ENCODE peak calls at places on chromosomes 16 and 17, in seven cellular contexts. One of them, this sample, is unnamed.

GRCh38 chr17:82035956-82036633 is 1.4 kb downstream of the DCXR start:
- DNase-seq in NCI-H1092 treated with DMSO at 0.1 percent for 48 hours: no peak
- DNase-seq in Panc1: no peak
- DNase-seq in NCI-H69: no peak
- DNase-seq in central memory CD8-positive, alpha-beta T cell: no peak
- DNase-seq in activated T-helper 1 cell treated with anti-CD3 and anti-CD28 coated beads, Interleukin-12 subunit alpha, Interleukin-12 subunit beta, Interleukin-2, Interleukin-4 antibody, amounts not matched to agents 30 ng/mL and 10 ng/mL and 1 ng/mL, durations not matched to agents 14 hours and 24 hours and 36 hours: no peak
- DNase-seq in NCI-H524: no peak
- DNase-seq in this sample: no peak

GRCh38 chr16:67052399-67052798 is 23.4 kb downstream of the CBFB start:
- DNase-seq in NCI-H524: no peak
- DNase-seq in NCI-H69: no peak
- DNase-seq in Panc1: no peak
- DNase-seq in central memory CD8-positive, alpha-beta T cell: no peak
- DNase-seq in NCI-H1092 treated with DMSO at 0.1 percent for 48 hours: no peak
- DNase-seq in activated T-helper 1 cell treated with anti-CD3 and anti-CD28 coated beads, Interleukin-12 subunit alpha, Interleukin-12 subunit beta, Interleukin-2, Interleukin-4 antibody, amounts not matched to agents 30 ng/mL and 10 ng/mL and 1 ng/mL, durations not matched to agents 14 hours and 24 hours and 36 hours: no peak
- DNase-seq in this sample: no peak

GRCh38 chr16:84532299-84532724 is 27.9 kb upstream of the MEAK7 start:
- DNase-seq in central memory CD8-positive, alpha-beta T cell: no peak
- DNase-seq in NCI-H1092 treated with DMSO at 0.1 percent for 48 hours: no peak
- DNase-seq in NCI-H524: no peak
- DNase-seq in activated T-helper 1 cell treated with anti-CD3 and anti-CD28 coated beads, Interleukin-12 subunit alpha, Interleukin-12 subunit beta, Interleukin-2, Interleukin-4 antibody, amounts not matched to agents 30 ng/mL and 10 ng/mL and 1 ng/mL, durations not matched to agents 14 hours and 24 hours and 36 hours: no peak
- DNase-seq in NCI-H69: no peak
- DNase-seq in Panc1: peak
- DNase-seq in this sample: peak

GRCh38 chr17:42694524-42694923 is 12.2 kb downstream of the CNTNAP1 start:
- DNase-seq in central memory CD8-positive, alpha-beta T cell: no peak
- DNase-seq in NCI-H524: no peak
- DNase-seq in Panc1: no peak
- DNase-seq in activated T-helper 1 cell treated with anti-CD3 and anti-CD28 coated beads, Interleukin-12 subunit alpha, Interleukin-12 subunit beta, Interleukin-2, Interleukin-4 antibody, amounts not matched to agents 30 ng/mL and 10 ng/mL and 1 ng/mL, durations not matched to agents 14 hours and 24 hours and 36 hours: no peak
- DNase-seq in NCI-H69: no peak
- DNase-seq in NCI-H1092 treated with DMSO at 0.1 percent for 48 hours: no peak
- DNase-seq in this sample: no peak

GRCh38 chr16:59748531-59748930 is 1014.4 kb upstream of the GOT2 start:
- DNase-seq in central memory CD8-positive, alpha-beta T cell: no peak
- DNase-seq in activated T-helper 1 cell treated with anti-CD3 and anti-CD28 coated beads, Interleukin-12 subunit alpha, Interleukin-12 subunit beta, Interleukin-2, Interleukin-4 antibody, amounts not matched to agents 30 ng/mL and 10 ng/mL and 1 ng/mL, durations not matched to agents 14 hours and 24 hours and 36 hours: no peak
- DNase-seq in NCI-H1092 treated with DMSO at 0.1 percent for 48 hours: no peak
- DNase-seq in NCI-H69: no peak
- DNase-seq in NCI-H524: no peak
- DNase-seq in Panc1: no peak
- DNase-seq in this sample: no peak

GRCh38 chr17:57499648-57500049 is 243.3 kb downstream of the MSI2 start:
- DNase-seq in Panc1: no peak
- DNase-seq in NCI-H524: peak
- DNase-seq in NCI-H69: peak
- DNase-seq in central memory CD8-positive, alpha-beta T cell: no peak
- DNase-seq in activated T-helper 1 cell treated with anti-CD3 and anti-CD28 coated beads, Interleukin-12 subunit alpha, Interleukin-12 subunit beta, Interleukin-2, Interleukin-4 antibody, amounts not matched to agents 30 ng/mL and 10 ng/mL and 1 ng/mL, durations not matched to agents 14 hours and 24 hours and 36 hours: no peak
- DNase-seq in NCI-H1092 treated with DMSO at 0.1 percent for 48 hours: no peak
- DNase-seq in this sample: no peak

GRCh38 chr16:89711601-89712475 is 8.9 kb downstream of the VPS9D1 start:
- DNase-seq in NCI-H69: peak
- DNase-seq in Panc1: no peak
- DNase-seq in activated T-helper 1 cell treated with anti-CD3 and anti-CD28 coated beads, Interleukin-12 subunit alpha, Interleukin-12 subunit beta, Interleukin-2, Interleukin-4 antibody, amounts not matched to agents 30 ng/mL and 10 ng/mL and 1 ng/mL, durations not matched to agents 14 hours and 24 hours and 36 hours: peak
- DNase-seq in NCI-H524: peak
- DNase-seq in NCI-H1092 treated with DMSO at 0.1 percent for 48 hours: peak
- DNase-seq in central memory CD8-positive, alpha-beta T cell: peak
- DNase-seq in this sample: peak

GRCh38 chr16:59478806-59479205 is 744.7 kb upstream of the GOT2 start:
- DNase-seq in central memory CD8-positive, alpha-beta T cell: no peak
- DNase-seq in NCI-H524: no peak
- DNase-seq in NCI-H69: no peak
- DNase-seq in NCI-H1092 treated with DMSO at 0.1 percent for 48 hours: no peak
- DNase-seq in Panc1: no peak
- DNase-seq in activated T-helper 1 cell treated with anti-CD3 and anti-CD28 coated beads, Interleukin-12 subunit alpha, Interleukin-12 subunit beta, Interleukin-2, Interleukin-4 antibody, amounts not matched to agents 30 ng/mL and 10 ng/mL and 1 ng/mL, durations not matched to agents 14 hours and 24 hours and 36 hours: no peak
- DNase-seq in this sample: no peak

GRCh38 chr17:57823469-57824401 is 26.1 kb downstream of the MRPS23 start:
- DNase-seq in Panc1: no peak
- DNase-seq in central memory CD8-positive, alpha-beta T cell: no peak
- DNase-seq in activated T-helper 1 cell treated with anti-CD3 and anti-CD28 coated beads, Interleukin-12 subunit alpha, Interleukin-12 subunit beta, Interleukin-2, Interleukin-4 antibody, amounts not matched to agents 30 ng/mL and 10 ng/mL and 1 ng/mL, durations not matched to agents 14 hours and 24 hours and 36 hours: no peak
- DNase-seq in NCI-H524: no peak
- DNase-seq in NCI-H69: peak
- DNase-seq in NCI-H1092 treated with DMSO at 0.1 percent for 48 hours: peak
- DNase-seq in this sample: no peak

GRCh38 chr16:49700222-49700927 is 155.5 kb downstream of the ZNF423 start:
- DNase-seq in NCI-H524: peak
- DNase-seq in NCI-H1092 treated with DMSO at 0.1 percent for 48 hours: no peak
- DNase-seq in Panc1: no peak
- DNase-seq in activated T-helper 1 cell treated with anti-CD3 and anti-CD28 coated beads, Interleukin-12 subunit alpha, Interleukin-12 subunit beta, Interleukin-2, Interleukin-4 antibody, amounts not matched to agents 30 ng/mL and 10 ng/mL and 1 ng/mL, durations not matched to agents 14 hours and 24 hours and 36 hours: no peak
- DNase-seq in NCI-H69: peak
- DNase-seq in central memory CD8-positive, alpha-beta T cell: no peak
- DNase-seq in this sample: no peak

GRCh38 chr16:87744750-87745514 is 20.9 kb downstream of the KLHDC4 start:
- DNase-seq in activated T-helper 1 cell treated with anti-CD3 and anti-CD28 coated beads, Interleukin-12 subunit alpha, Interleukin-12 subunit beta, Interleukin-2, Interleukin-4 antibody, amounts not matched to agents 30 ng/mL and 10 ng/mL and 1 ng/mL, durations not matched to agents 14 hours and 24 hours and 36 hours: no peak
- DNase-seq in NCI-H524: no peak
- DNase-seq in NCI-H1092 treated with DMSO at 0.1 percent for 48 hours: no peak
- DNase-seq in central memory CD8-positive, alpha-beta T cell: no peak
- DNase-seq in Panc1: no peak
- DNase-seq in NCI-H69: no peak
- DNase-seq in this sample: no peak

This sample was measured in ecto neural progenitor cell.